ENCODE peak calls at places on chromosomes 7 and 10, in six cellular contexts. X is testis, G is cardiac muscle cell, L is GM13976, J is WERI-Rb-1, T is BE2C. Z is an unnamed sample.

GRCh38 chr10:114131094-114131493 is 42.9 kb downstream of the CCDC186 start:
- DNase-seq in L (peak; percentile 20), T (no peak), J (no peak), G (no peak), X (no peak), Z (no peak)

GRCh38 chr7:47786557-47787248 is 161.6 kb downstream of the PKD1L1 start:
- DNase-seq in X (peak; percentile 42), L (no peak), J (no peak), G (peak; percentile 99), T (peak; percentile 20), Z (peak; percentile 99)

GRCh38 chr7:116601426-116601825 is 70.6 kb upstream of the MET start:
- DNase-seq in X (no peak), J (no peak), T (no peak), L (no peak), G (no peak), Z (no peak)

GRCh38 chr10:127888526-127889312 is 4.0 kb downstream of the CLRN3 start:
- DNase-seq in L (no peak), J (no peak), T (no peak), G (no peak), X (no peak), Z (no peak)

GRCh38 chr7:154388999-154389398 is 336.8 kb downstream of the DPP6 start:
- DNase-seq in X (no peak), G (no peak), L (no peak), T (no peak), J (no peak), Z (no peak)

GRCh38 chr10:48645600-48645999 is 39.1 kb upstream of the WDFY4 start:
- DNase-seq in J (no peak), T (no peak), G (no peak), L (no peak), X (no peak), Z (no peak)

GRCh38 chr10:10642741-10643280 is 374.9 kb upstream of the CELF2 start:
- DNase-seq in J (no peak), L (no peak), G (peak; percentile 96), T (no peak), X (peak; percentile 94), Z (no peak)

GRCh38 chr10:79060641-79061255 is 8.0 kb upstream of the ZMIZ1 start:
- DNase-seq in L (no peak), J (no peak), T (peak; percentile 1), G (no peak), X (no peak), Z (no peak)

GRCh38 chr10:104333728-104334373 is 4.4 kb downstream of the ITPRIP start:
- DNase-seq in G (no peak), X (peak; percentile 11), J (no peak), T (no peak), L (no peak), Z (no peak)

GRCh38 chr10:43407148-43407575 is 1.8 kb downstream of the HNRNPF start:
- DNase-seq in L (peak; percentile 64), J (peak; percentile 32), X (peak; percentile 53), T (peak; percentile 64), G (peak; percentile 58), Z (peak; percentile 55)

GRCh38 chr10:14093735-14094484 is 236.8 kb downstream of the FRMD4A start:
- DNase-seq in T (no peak), G (peak; percentile 69), J (peak; percentile 13), L (peak; percentile 31), X (no peak), Z (peak; percentile 14)

GRCh38 chr10:90041585-90041984 is 340.2 kb downstream of the KIF20B start:
- DNase-seq in J (peak; percentile 15), T (no peak), X (no peak), G (no peak), L (no peak), Z (no peak)

GRCh38 chr7:46933596-46933995 is 648.3 kb downstream of the TNS3 start:
- DNase-seq in L (no peak), G (peak; percentile 73), X (no peak), T (no peak), J (no peak), Z (no peak)

GRCh38 chr10:68096913-68097509 is 12.3 kb upstream of the MYPN start:
- DNase-seq in L (no peak), G (peak; percentile 81), X (no peak), J (no peak), T (peak; percentile 12), Z (peak; percentile 81)

GRCh38 chr7:84294391-84294790 is 99.8 kb upstream of the SEMA3A start:
- DNase-seq in T (no peak), X (no peak), G (no peak), L (no peak), J (no peak), Z (no peak)

GRCh38 chr10:113520606-113521481 is 32.0 kb upstream of the HABP2 start:
- DNase-seq in X (peak; percentile 87), T (peak; percentile 73), J (peak; percentile 60), G (peak; percentile 83), L (peak; percentile 74), Z (peak; percentile 54)

GRCh38 chr7:117072620-117073118 is 119.4 kb downstream of the ST7 start:
- DNase-seq in X (peak; percentile 74), G (peak; percentile 52), T (peak; percentile 48), J (no peak), L (no peak), Z (no peak)

GRCh38 chr7:28078036-28078901 is 102.3 kb downstream of the JAZF1 start:
- DNase-seq in X (no peak), J (peak; percentile 17), L (peak; percentile 49), G (peak; percentile 73), T (peak; percentile 47), Z (peak; percentile 65)

GRCh38 chr7:28190077-28190476 is 9.5 kb upstream of the JAZF1 start:
- DNase-seq in X (peak; percentile 35), T (peak; percentile 35), L (no peak), J (no peak), G (peak; percentile 34), Z (no peak)

GRCh38 chr7:117402109-117402508 is 25.2 kb downstream of the ASZ1 start:
- DNase-seq in X (no peak), L (no peak), G (no peak), J (no peak), T (no peak), Z (peak; percentile 46)

GRCh38 chr10:119221666-119222065 is 14.3 kb downstream of the GRK5 start:
- DNase-seq in T (no peak), G (no peak), L (no peak), J (no peak), X (no peak), Z (no peak)

GRCh38 chr7:157664034-157664433 is 327.2 kb downstream of the DNAJB6 start:
- DNase-seq in J (no peak), L (no peak), G (no peak), T (no peak), X (no peak), Z (no peak)

GRCh38 chr7:157663061-157663863 is 326.5 kb downstream of the DNAJB6 start:
- DNase-seq in G (no peak), J (peak; percentile 6), L (no peak), X (peak; percentile 84), T (no peak), Z (no peak)

GRCh38 chr7:157666530-157667040 is 329.8 kb downstream of the DNAJB6 start:
- DNase-seq in G (no peak), L (no peak), T (no peak), X (no peak), J (no peak), Z (no peak)

GRCh38 chr7:157667261-157667660 is 330.5 kb downstream of the DNAJB6 start:
- DNase-seq in L (no peak), J (no peak), X (no peak), G (no peak), T (no peak), Z (no peak)

GRCh38 chr7:157664866-157665633 is 328.2 kb downstream of the DNAJB6 start:
- DNase-seq in X (no peak), J (peak; percentile 3), T (no peak), G (no peak), L (no peak), Z (no peak)
- TF ChIP-seq CTCF in X (no peak), J (no peak), T (no peak), G (no peak), L (no peak), Z (no peak)

DNA sequence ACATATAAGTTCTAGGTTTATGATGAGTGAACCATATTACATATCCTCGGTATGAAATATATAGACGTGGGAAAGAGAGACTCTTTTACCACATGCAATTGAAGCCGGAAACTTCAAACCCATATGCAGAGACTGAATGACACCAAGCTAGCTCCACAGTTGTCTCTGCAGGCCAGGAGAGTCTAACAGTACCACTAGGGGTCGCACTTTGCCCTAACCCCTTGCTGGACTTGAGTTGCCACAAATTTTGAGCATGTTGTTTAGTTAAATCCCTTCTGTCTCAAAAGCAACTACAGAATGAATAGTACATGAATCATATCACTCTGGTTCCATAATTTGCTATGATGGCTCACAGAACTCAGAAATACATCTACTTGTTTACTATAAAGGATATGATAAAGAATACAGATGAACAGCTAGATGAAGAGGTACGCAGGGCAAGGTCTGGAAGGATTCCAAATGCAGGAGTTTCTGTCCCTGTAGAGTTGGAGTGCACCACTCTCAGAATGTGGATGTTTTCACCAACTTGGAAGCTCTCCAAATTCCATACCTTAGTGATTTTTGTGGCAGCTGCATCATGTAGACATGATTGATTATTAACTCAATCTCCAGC is 112.4 kb upstream of the YAE1 start:
- DNase-seq in L (peak; percentile 57), T (peak; percentile 63), J (peak; percentile 64), G (peak; percentile 73), X (peak; percentile 71), Z (peak; percentile 76)
- TF ChIP-seq CTCF in L (peak; percentile 70), T (peak; percentile 98), J (peak; percentile 91), G (peak; percentile 93), X (peak; percentile 20), Z (peak; percentile 83)

DNA sequence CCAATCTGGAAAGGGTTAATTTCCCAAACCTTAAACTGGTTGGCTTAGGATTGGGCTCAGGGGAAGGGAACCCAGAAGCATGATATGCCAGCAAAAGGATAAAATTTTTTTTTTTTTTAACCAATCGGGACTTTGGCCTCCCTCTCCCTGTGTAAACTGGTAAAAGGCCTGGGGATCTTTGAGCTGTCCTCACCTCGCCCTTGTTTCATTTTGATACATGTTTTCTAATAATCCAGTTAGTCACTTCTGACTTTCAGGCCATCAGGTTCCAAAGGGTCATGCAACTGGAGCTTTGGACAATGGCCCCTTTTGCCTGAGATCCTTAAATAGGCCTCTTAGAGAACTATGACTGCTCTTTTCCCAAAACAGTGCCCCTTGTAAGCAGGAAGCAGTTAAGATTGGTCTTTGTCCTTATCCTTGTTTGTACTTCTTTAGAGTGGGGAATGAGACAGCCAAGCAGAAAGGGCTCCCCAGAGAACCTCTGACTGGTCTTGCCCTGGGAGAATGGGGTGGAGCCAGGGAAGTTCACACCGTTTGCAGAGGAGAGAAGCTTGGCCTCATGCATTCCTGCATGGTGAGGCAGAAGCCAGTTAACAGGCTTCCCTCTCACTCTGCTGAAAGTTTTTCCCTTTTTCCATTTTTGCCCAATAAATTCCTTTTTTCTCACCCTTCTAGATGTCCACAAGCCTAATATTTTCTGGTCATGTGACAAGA is 424.2 kb upstream of the CNTNAP2 start:
- DNase-seq in L (no peak), T (no peak), G (no peak), J (no peak), X (no peak), Z (no peak)
- TF ChIP-seq CTCF in L (no peak), T (no peak), G (no peak), J (no peak), X (no peak), Z (no peak)

GRCh38 chr7:69586315-69586714 is 12.0 kb upstream of the AUTS2 start:
- DNase-seq in G (no peak), T (no peak), X (no peak), J (no peak), L (no peak), Z (no peak)

GRCh38 chr7:69585169-69585568 is 13.1 kb upstream of the AUTS2 start:
- DNase-seq in L (no peak), J (no peak), X (no peak), G (no peak), T (no peak), Z (no peak)

GRCh38 chr7:69591805-69592204 is 6.5 kb upstream of the AUTS2 start:
- DNase-seq in T (no peak), J (no peak), X (no peak), G (no peak), L (no peak), Z (no peak)

GRCh38 chr7:69588773-69589172 is 9.5 kb upstream of the AUTS2 start:
- DNase-seq in T (no peak), L (no peak), G (no peak), X (no peak), J (no peak), Z (no peak)
- TF ChIP-seq CTCF in T (no peak), L (no peak), G (no peak), X (no peak), J (no peak), Z (no peak)